ENCODE peak calls at places on chromosomes 4 and X, in eight cellular contexts. P is B cell; J is osteocyte; H is astrocyte of the spinal cord; W is mucosa of gallbladder; K is heart left ventricle; Q is activated effector memory CD4-positive, alpha-beta T cell treated with Interleukin-2 at 50 U/mL for 16 hours; B is CD4-positive, alpha-beta T cell. D is an unnamed sample.

GRCh38 chrX:74520291-74520690 is 94.1 kb downstream of the RLIM start:
- DNase-seq in J (peak; percentile 25), Q (no peak), K (no peak), P (no peak), B (no peak), W (no peak), H (no peak), D (no peak)

GRCh38 chrX:16786791-16787735 is 797 bp downstream of the TXLNG start:
- DNase-seq in Q (peak; percentile 7), B (peak; percentile 19), J (no peak), K (peak; percentile 58), W (no peak), P (no peak), H (no peak), D (no peak)

GRCh38 chr4:94890579-94890978 is 132.8 kb downstream of the BMPR1B start:
- DNase-seq in H (no peak), W (no peak), Q (no peak), B (no peak), K (no peak), J (no peak), P (no peak), D (no peak)

GRCh38 chr4:164304240-164304639 is 449.7 kb upstream of the SMIM31 start:
- DNase-seq in W (no peak), K (no peak), Q (no peak), J (no peak), B (no peak), H (no peak), P (no peak), D (no peak)

GRCh38 chrX:134821370-134821769 is 163.1 kb upstream of the PLAC1 start:
- DNase-seq in W (no peak), J (no peak), P (no peak), H (peak; percentile 22), K (no peak), Q (no peak), B (no peak), D (peak; percentile 22)

GRCh38 chrX:38634665-38635064 is 73.3 kb downstream of the TSPAN7 start:
- DNase-seq in J (no peak), Q (no peak), B (no peak), K (no peak), P (no peak), H (no peak), W (no peak), D (no peak)

GRCh38 chr4:180335571-180335970 is 1907.6 kb upstream of the TENM3 start:
- DNase-seq in Q (no peak), B (no peak), W (no peak), P (no peak), J (no peak), H (no peak), K (no peak), D (no peak)

GRCh38 chrX:103549920-103550319 is 30.6 kb upstream of the RAB40A start:
- DNase-seq in J (no peak), B (no peak), K (no peak), Q (no peak), W (no peak), P (no peak), H (no peak), D (no peak)

GRCh38 chrX:124033821-124034220 is 72.3 kb downstream of the STAG2 start:
- DNase-seq in W (no peak), H (peak; percentile 48), P (no peak), Q (no peak), J (no peak), B (no peak), K (no peak), D (no peak)

GRCh38 chr4:183591301-183591700 is 67.7 kb downstream of the RWDD4 start:
- DNase-seq in P (no peak), K (no peak), W (no peak), J (no peak), H (no peak), B (no peak), Q (no peak), D (no peak)

GRCh38 chrX:42992199-42992943 is 214.4 kb upstream of the PPP1R2C start:
- DNase-seq in W (no peak), K (no peak), Q (no peak), B (no peak), J (no peak), H (peak; percentile 3), P (no peak), D (no peak)

GRCh38 chr4:2863649-2864048 is 20.0 kb downstream of the ADD1 start:
- DNase-seq in Q (no peak), P (no peak), B (no peak), W (no peak), K (no peak), H (no peak), J (no peak), D (no peak)

GRCh38 chr4:128810331-128810870 is 901 bp downstream of the JADE1 start:
- DNase-seq in K (no peak), H (no peak), Q (peak; percentile 19), J (no peak), P (no peak), B (peak; percentile 14), W (peak; percentile 29), D (peak; percentile 32)

GRCh38 chrX:3501833-3502535 is 155.5 kb upstream of the MXRA5 start:
- DNase-seq in W (no peak), H (peak; percentile 3), Q (no peak), B (no peak), P (no peak), J (no peak), K (peak; percentile 60), D (peak; percentile 16)

GRCh38 chr4:133131829-133132485 is 17.1 kb upstream of the PCDH10 start:
- DNase-seq in P (no peak), H (no peak), K (no peak), Q (no peak), B (no peak), W (no peak), J (no peak), D (no peak)

GRCh38 chr4:153257966-153258365 is 53.7 kb downstream of the TRIM2 start:
- DNase-seq in K (no peak), B (no peak), Q (no peak), J (no peak), W (no peak), P (no peak), H (no peak), D (no peak)